ENCODE peak calls at places on chromosomes 7 and 10, in ten cellular contexts. P is A549; B is choroid plexus epithelial cell; X is AG04449; F is nephron progenitor cell; H is CD4-positive, alpha-beta T cell; U is fibroblast of lung; E is AG09309; Y is foreskin keratinocyte; M is upper lobe of right lung. W is an unnamed sample.
A peak's percentile ranks its signal among the peaks of the same experiment; 100 is the strongest.

GRCh38 chr7:138400400-138400886 is 59.6 kb upstream of the TRIM24 start:
- DNase-seq in P (no peak), B (no peak), X (no peak), F (no peak), H (no peak), U (no peak), E (no peak), Y (no peak), M (no peak), W (no peak)

GRCh38 chr10:46544989-46545791 is 11.3 kb downstream of the GPRIN2 start:
- DNase-seq in P (peak; percentile 86), B (peak; percentile 57), X (no peak), F (peak; percentile 1), H (peak; percentile 31), U (no peak), E (no peak), Y (no peak), M (peak; percentile 65), W (peak; percentile 24)

GRCh38 chr7:147535619-147536200 is 1054.9 kb upstream of the C7orf33 start:
- DNase-seq in P (no peak), B (peak; percentile 38), X (peak; percentile 73), F (no peak), H (no peak), U (peak; percentile 26), E (peak; percentile 45), Y (peak; percentile 1), M (no peak), W (no peak)

GRCh38 chr7:25714013-25714412 is 438.0 kb upstream of the NFE2L3 start:
- DNase-seq in P (no peak), B (no peak), X (no peak), F (no peak), H (no peak), U (no peak), E (no peak), Y (no peak), M (no peak), W (no peak)

GRCh38 chr7:19351756-19352155 is 206.5 kb upstream of the FERD3L start:
- DNase-seq in P (no peak), B (no peak), X (no peak), F (no peak), H (no peak), U (no peak), E (no peak), Y (no peak), M (no peak), W (no peak)

GRCh38 chr7:84196007-84196551 is 1.5 kb upstream of the SEMA3A start:
- DNase-seq in P (peak; percentile 74), B (peak; percentile 79), X (no peak), F (no peak), H (no peak), U (peak; percentile 82), E (no peak), Y (no peak), M (no peak), W (no peak)

GRCh38 chr7:131123991-131124629 is 203.6 kb upstream of the MKLN1 start:
- DNase-seq in P (no peak), B (no peak), X (no peak), F (no peak), H (no peak), U (no peak), E (no peak), Y (no peak), M (no peak), W (no peak)

GRCh38 chr10:4121531-4122380 is 336.7 kb upstream of the KLF6 start:
- DNase-seq in P (no peak), B (no peak), X (no peak), F (no peak), H (no peak), U (no peak), E (no peak), Y (no peak), M (no peak), W (no peak)

DNA sequence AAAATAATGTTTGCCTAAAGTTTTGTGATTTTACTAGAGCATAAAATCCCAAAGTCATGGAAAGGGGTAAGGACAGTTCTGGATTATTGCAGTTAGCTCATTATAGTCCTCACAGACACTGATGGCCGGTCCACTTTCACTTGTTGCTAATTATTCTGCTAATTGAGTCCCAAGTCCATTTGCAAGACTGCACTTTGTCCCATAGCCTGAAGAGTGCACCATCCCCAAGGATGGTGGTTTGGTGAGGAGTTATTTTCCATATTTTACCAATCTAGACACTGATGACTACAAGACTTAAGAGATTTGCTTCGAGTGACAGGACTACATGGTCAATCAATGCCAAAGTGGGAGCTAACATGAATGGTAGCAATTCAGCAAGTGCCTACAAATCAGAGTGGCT is 181.8 kb upstream of the CACNA2D1 start:
- DNase-seq in P (no peak), B (peak; percentile 18), X (no peak), F (no peak), H (no peak), U (no peak), E (no peak), Y (no peak), M (no peak), W (no peak)
- TF ChIP-seq CTCF in P (no peak), B (peak; percentile 32), X (no peak), F (no peak), H (no peak), U (peak; percentile 13), E (no peak), Y (peak; percentile 33), M (no peak), W (no peak)

GRCh38 chr7:149673006-149673405 is 100.4 kb downstream of the ZNF467 start:
- DNase-seq in P (no peak), B (no peak), X (no peak), F (no peak), H (no peak), U (no peak), E (no peak), Y (no peak), M (no peak), W (no peak)

GRCh38 chr7:149664666-149665065 is 108.7 kb downstream of the ZNF467 start:
- DNase-seq in P (peak; percentile 23), B (no peak), X (no peak), F (no peak), H (no peak), U (no peak), E (no peak), Y (no peak), M (no peak), W (no peak)

GRCh38 chr7:149670288-149670687 is 103.1 kb downstream of the ZNF467 start:
- DNase-seq in P (no peak), B (peak; percentile 60), X (no peak), F (no peak), H (no peak), U (peak; percentile 68), E (no peak), Y (no peak), M (no peak), W (no peak)

GRCh38 chr7:149666360-149666905 is 107.0 kb downstream of the ZNF467 start:
- DNase-seq in P (no peak), B (no peak), X (no peak), F (no peak), H (no peak), U (no peak), E (no peak), Y (no peak), M (no peak), W (no peak)

DNA sequence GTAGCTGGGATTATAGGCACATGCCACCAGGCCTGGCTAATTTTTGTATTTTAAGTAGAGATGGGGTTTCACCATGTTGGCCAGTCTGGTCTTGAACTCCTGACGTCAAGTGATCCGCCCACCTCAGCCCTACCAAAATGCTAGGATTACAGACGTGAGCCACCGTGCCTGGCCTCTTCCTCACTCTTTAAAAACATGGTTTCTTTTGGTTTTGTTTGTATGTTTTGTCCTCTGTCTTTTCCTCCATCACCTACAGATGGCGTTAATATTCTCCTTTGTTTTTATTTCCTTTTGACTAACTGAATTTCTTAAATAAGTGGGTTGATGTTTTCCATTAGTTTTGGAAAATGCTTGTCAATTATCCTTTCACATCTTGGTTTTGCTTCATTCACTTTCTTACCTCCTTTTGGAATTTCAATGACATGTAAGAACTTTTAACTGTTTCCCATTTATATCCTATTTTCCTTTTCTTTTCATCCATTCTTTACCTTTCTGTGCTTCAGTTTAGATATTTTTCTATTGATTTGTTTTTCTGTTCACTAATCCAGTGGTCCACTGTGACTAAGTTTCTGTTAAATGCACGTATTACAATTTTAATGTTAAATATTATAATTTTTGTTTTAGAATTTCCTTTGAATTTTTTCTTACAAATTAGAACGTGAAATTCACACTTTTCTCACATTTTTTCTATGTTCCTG is 104.1 kb downstream of the ZNF467 start:
- DNase-seq in P (peak; percentile 61), B (peak; percentile 53), X (no peak), F (no peak), H (no peak), U (peak; percentile 54), E (no peak), Y (no peak), M (no peak), W (no peak)
- TF ChIP-seq CTCF in P (peak; percentile 71), B (peak; percentile 49), X (peak; percentile 17), F (peak; percentile 22), H (peak; percentile 47), U (peak; percentile 23), E (peak; percentile 44), Y (peak; percentile 68), M (peak; percentile 43), W (no peak)

GRCh38 chr7:73668103-73668937 is 689 bp downstream of the VPS37D start:
- DNase-seq in P (peak; percentile 44), B (peak; percentile 18), X (no peak), F (no peak), H (no peak), U (no peak), E (no peak), Y (no peak), M (no peak), W (no peak)

GRCh38 chr7:73671317-73671651 is 3.7 kb downstream of the VPS37D start:
- DNase-seq in P (no peak), B (no peak), X (no peak), F (no peak), H (no peak), U (no peak), E (no peak), Y (no peak), M (no peak), W (no peak)

GRCh38 chr7:73669316-73669715 is 1.7 kb downstream of the VPS37D start:
- DNase-seq in P (peak; percentile 36), B (no peak), X (no peak), F (no peak), H (no peak), U (no peak), E (no peak), Y (no peak), M (no peak), W (no peak)

GRCh38 chr7:73669858-73670385 is 2.3 kb downstream of the VPS37D start:
- DNase-seq in P (no peak), B (no peak), X (no peak), F (no peak), H (no peak), U (no peak), E (no peak), Y (no peak), M (no peak), W (no peak)

DNA sequence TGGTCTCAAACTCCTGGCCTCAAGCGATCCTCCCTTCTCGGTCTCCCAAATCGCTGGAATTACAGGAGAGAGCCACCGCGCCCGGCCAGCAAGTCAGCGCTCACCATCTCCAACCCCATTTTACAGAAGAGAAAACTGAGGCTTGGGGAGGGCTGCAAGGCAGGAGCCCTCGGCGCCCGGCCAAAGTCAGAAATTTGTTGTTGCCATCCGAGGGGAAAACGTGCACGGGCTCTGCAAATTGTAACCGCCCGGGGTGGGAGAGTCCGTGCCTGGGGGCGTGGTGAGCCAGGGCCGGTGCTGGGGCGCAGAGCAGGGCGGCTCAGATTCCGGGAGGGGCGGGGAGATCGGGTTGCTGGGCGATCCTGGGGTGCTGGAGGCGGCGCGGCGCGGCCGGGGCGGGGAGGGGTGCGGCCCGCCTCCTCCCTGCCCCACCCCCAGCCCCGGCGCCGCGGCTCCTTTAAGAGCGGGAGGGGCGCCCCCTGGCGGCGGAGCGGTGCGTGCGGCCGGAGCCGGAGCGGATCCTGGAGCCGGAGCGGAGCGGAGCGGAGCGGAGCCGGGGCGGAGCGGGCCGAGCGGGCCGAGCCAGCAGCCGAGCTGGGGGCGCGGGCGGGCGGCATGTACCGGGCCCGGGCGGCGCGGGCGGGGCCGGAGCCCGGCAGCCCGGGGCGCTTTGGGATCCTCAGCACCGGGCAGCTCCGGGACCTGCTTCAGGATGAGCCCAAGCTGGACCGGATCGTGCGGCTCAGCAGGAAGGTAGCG is at the start of gene VPS37D:
- DNase-seq in P (peak; percentile 89), B (peak; percentile 91), X (peak; percentile 3), F (peak; percentile 98), H (peak; percentile 97), U (peak; percentile 85), E (peak; percentile 37), Y (peak; percentile 34), M (peak; percentile 95), W (peak; percentile 94)
- TF ChIP-seq CTCF in P (peak; percentile 97), B (peak; percentile 59), X (peak; percentile 84), F (peak; percentile 45), H (peak; percentile 52), U (peak; percentile 65), E (peak; percentile 65), Y (peak; percentile 99), M (peak; percentile 62), W (peak; percentile 51)

DNA sequence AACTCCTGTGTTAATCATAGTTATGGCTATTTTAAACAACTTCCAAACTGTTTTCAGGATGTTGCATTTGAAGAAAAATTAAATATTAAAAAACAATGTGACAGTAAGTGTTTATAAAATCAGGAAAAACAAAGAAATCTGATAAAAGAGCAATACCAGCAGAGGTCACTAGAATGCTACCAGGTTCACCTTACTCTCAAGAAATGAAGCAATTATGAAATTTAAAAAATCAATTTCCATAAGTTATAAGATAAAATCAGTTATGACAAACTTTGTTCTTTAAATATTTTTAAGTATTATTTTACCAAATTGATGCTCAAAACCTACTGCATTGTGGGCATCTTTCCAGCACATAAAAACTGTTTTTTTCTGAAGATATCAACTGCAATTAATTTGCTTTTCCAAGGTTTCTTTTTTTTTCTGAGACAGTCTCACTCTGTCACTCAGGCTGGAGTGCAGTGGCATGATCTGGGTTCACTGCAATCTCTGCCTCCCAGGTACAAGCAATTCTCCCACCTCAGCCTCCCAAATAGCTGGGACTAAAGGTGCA is 50.7 kb upstream of the RHEB start:
- DNase-seq in P (peak; percentile 25), B (peak; percentile 56), X (no peak), F (no peak), H (no peak), U (peak; percentile 69), E (no peak), Y (no peak), M (no peak), W (no peak)
- TF ChIP-seq CTCF in P (peak; percentile 84), B (peak; percentile 54), X (peak; percentile 18), F (no peak), H (peak; percentile 49), U (peak; percentile 34), E (peak; percentile 53), Y (peak; percentile 80), M (peak; percentile 36), W (peak; percentile 24)